ENCODE peak calls at places on chromosomes 12 and 14, in ten cellular contexts. D is bronchial epithelial cell; B is activated CD4-positive, alpha-beta T cell treated with anti-CD3 and anti-CD28 coated beads for 36 hours; R is left lung; Z is AG10803; L is SW480; Y is NCI-H748 treated with DMSO at 0.1 percent for 48 hours; O is foreskin fibroblast; A is GM04504; U is NCI-H1417. M is an unnamed sample.

GRCh38 chr12:62817556-62818271 is 117.2 kb downstream of the PPM1H start:
- DNase-seq in O (no peak), U (no peak), D (peak), R (no peak), Z (peak), B (no peak), Y (no peak), A (no peak), L (peak), M (peak)

GRCh38 chr12:57866308-57867019 is 19.9 kb upstream of the CTDSP2 start:
- DNase-seq in B (no peak), U (no peak), Z (no peak), L (no peak), R (no peak), Y (no peak), A (no peak), O (no peak), D (no peak), M (no peak)

GRCh38 chr12:41055875-41056577 is 132.1 kb upstream of the PDZRN4 start:
- DNase-seq in Z (peak), Y (no peak), O (no peak), R (no peak), A (no peak), L (no peak), B (no peak), U (no peak), D (no peak), M (peak)

GRCh38 chr12:77236066-77236465 is 170.7 kb upstream of the E2F7 start:
- DNase-seq in U (no peak), A (no peak), R (no peak), O (no peak), D (no peak), B (no peak), Z (peak), Y (no peak), L (no peak), M (peak)

GRCh38 chr12:43832506-43833168 is 3.2 kb upstream of the TMEM117 start:
- DNase-seq in U (no peak), D (no peak), Z (no peak), A (no peak), O (no peak), L (no peak), Y (no peak), B (peak), R (no peak), M (no peak)

GRCh38 chr12:21823581-21823980 is 49.1 kb upstream of the KCNJ8 start:
- DNase-seq in O (no peak), U (no peak), L (no peak), Y (no peak), Z (peak), R (peak), A (no peak), D (no peak), B (no peak), M (no peak)

GRCh38 chr14:85060116-85060515 is 469.8 kb upstream of the FLRT2 start:
- DNase-seq in B (no peak), L (no peak), Z (peak), Y (no peak), D (peak), O (no peak), A (peak), U (no peak), R (no peak), M (peak)

GRCh38 chr12:64029013-64029857 is 184.7 kb downstream of the SRGAP1 start:
- DNase-seq in Z (peak), A (peak), D (no peak), U (no peak), O (peak), L (no peak), Y (no peak), R (no peak), B (no peak), M (peak)

GRCh38 chr12:51860986-51861385 is 12.5 kb upstream of the FIGNL2 start:
- DNase-seq in A (no peak), B (no peak), R (peak), L (no peak), Y (no peak), O (no peak), D (no peak), Z (no peak), U (no peak), M (no peak)

GRCh38 chr14:90091393-90091792 is 29.6 kb downstream of the KCNK13 start:
- DNase-seq in Y (no peak), O (peak), L (no peak), R (no peak), D (no peak), A (no peak), U (no peak), Z (peak), B (no peak), M (peak)

GRCh38 chr12:109537136-109537535 is 36.2 kb downstream of the MMAB start:
- DNase-seq in A (no peak), Z (no peak), O (no peak), Y (no peak), U (no peak), D (no peak), B (no peak), R (no peak), L (no peak), M (no peak)

GRCh38 chr14:68819260-68819691 is 26.4 kb upstream of the ZFP36L1 start:
- DNase-seq in O (peak), B (peak), Z (peak), R (peak), U (peak), A (no peak), Y (no peak), L (peak), D (peak), M (peak)

GRCh38 chr14:31909977-31910376 is 167.1 kb upstream of the ARHGAP5 start:
- DNase-seq in U (no peak), Y (no peak), O (no peak), D (no peak), B (no peak), Z (no peak), R (no peak), A (no peak), L (no peak), M (no peak)

GRCh38 chr14:105303949-105304348 is 3.1 kb upstream of the BRF1 start:
- DNase-seq in A (no peak), R (peak), L (peak), D (no peak), O (no peak), U (no peak), Z (no peak), B (no peak), Y (no peak), M (no peak)

GRCh38 chr14:61642246-61642982 is 52.9 kb upstream of the HIF1A start:
- DNase-seq in R (no peak), B (no peak), U (no peak), O (peak), L (no peak), Y (no peak), A (peak), D (peak), Z (peak), M (peak)

GRCh38 chr12:71392521-71393145 is 47.0 kb upstream of the LGR5 start:
- DNase-seq in R (no peak), U (peak), O (peak), A (peak), L (peak), Z (peak), D (peak), B (peak), Y (peak), M (peak)

GRCh38 chr12:106629797-106630669 is 47.2 kb downstream of the RFX4 start:
- DNase-seq in L (peak), B (no peak), O (peak), U (no peak), Y (no peak), R (no peak), Z (no peak), A (no peak), D (no peak), M (peak)

GRCh38 chr12:102833687-102834435 is 83.2 kb downstream of the PAH start:
- DNase-seq in U (no peak), Z (no peak), Y (no peak), R (no peak), A (no peak), B (peak), D (peak), L (peak), O (no peak), M (no peak)

GRCh38 chr12:98885778-98886177 is 240.7 kb downstream of the APAF1 start:
- DNase-seq in A (no peak), U (no peak), Y (no peak), D (no peak), O (no peak), R (no peak), B (no peak), L (no peak), Z (no peak), M (no peak)

GRCh38 chr12:1500095-1500801 is 94.1 kb downstream of the FBXL14 start:
- DNase-seq in D (no peak), U (no peak), Y (no peak), Z (peak), L (no peak), B (no peak), A (peak), O (peak), R (no peak), M (peak)

GRCh38 chr12:32501835-32502333 is 102.5 kb downstream of the FGD4 start:
- DNase-seq in O (peak), U (peak), Z (peak), A (peak), R (no peak), B (no peak), D (peak), Y (peak), L (peak), M (peak)

GRCh38 chr14:91774138-91775096 is 42.5 kb upstream of the CATSPERB start:
- DNase-seq in Z (no peak), Y (no peak), U (no peak), L (no peak), O (no peak), D (no peak), A (no peak), B (no peak), R (no peak), M (no peak)

GRCh38 chr14:63342381-63342780 is 23.6 kb upstream of the GPHB5 start:
- DNase-seq in B (no peak), O (peak), L (no peak), A (no peak), R (no peak), Z (peak), Y (peak), D (peak), U (peak), M (no peak)

GRCh38 chr12:56574210-56574609 is 52.6 kb downstream of the RBMS2 start:
- DNase-seq in B (no peak), A (no peak), O (no peak), L (no peak), Y (no peak), R (no peak), D (peak), U (no peak), Z (peak), M (no peak)

GRCh38 chr12:125454786-125455450 is 389.7 kb downstream of the AACS start:
- DNase-seq in B (no peak), Y (no peak), U (no peak), A (no peak), L (no peak), D (no peak), R (no peak), O (no peak), Z (no peak), M (no peak)

GRCh38 chr12:119157528-119157927 is 21.2 kb upstream of the HSPB8 start:
- DNase-seq in L (no peak), A (no peak), Z (no peak), Y (no peak), U (no peak), O (no peak), D (no peak), R (peak), B (no peak), M (no peak)

GRCh38 chr14:72801841-72802587 is 91.9 kb downstream of the DPF3 start:
- DNase-seq in Z (no peak), Y (no peak), B (no peak), D (peak), R (no peak), L (no peak), O (no peak), A (no peak), U (no peak), M (no peak)

GRCh38 chr12:119245904-119246494 is 67.3 kb downstream of the HSPB8 start:
- DNase-seq in L (no peak), B (no peak), D (no peak), U (no peak), R (no peak), A (no peak), Y (no peak), Z (no peak), O (no peak), M (no peak)